ENCODE peak calls at places on chromosomes 2 and 18, in nine cellular contexts. X is HEK293T; L is fibroblast of mammary gland; A is activated T-helper 1 cell treated with anti-CD3 and anti-CD28 coated beads, Interleukin-2, amount 50 U/mL, for 16 hours; H is left kidney; I is NCI-H510A treated with DMSO at 0.1 percent for 48 hours; W is NAMALWA; Y is mammary epithelial cell; B is NCI-H446 treated with DMSO at 0.1 percent for 48 hours. V is an unnamed sample.

GRCh38 chr2:226396541-226396940 is 403.1 kb downstream of the IRS1 start:
- DNase-seq in I (no peak), Y (no peak), A (no peak), W (no peak), H (no peak), X (no peak), L (no peak), B (no peak), V (no peak)

GRCh38 chr2:68193774-68194372 is 36.2 kb downstream of the PNO1 start:
- DNase-seq in I (no peak), W (no peak), B (no peak), H (no peak), X (no peak), Y (peak; percentile 66), A (no peak), L (peak; percentile 86), V (no peak)

GRCh38 chr2:168456526-168457176 is 579 bp downstream of the CERS6 start:
- DNase-seq in Y (peak; percentile 42), B (peak; percentile 44), I (peak; percentile 7), A (no peak), H (peak; percentile 86), X (peak; percentile 55), W (no peak), L (peak; percentile 24), V (peak; percentile 45)

GRCh38 chr2:234951386-234952269 is at the start of gene SH3BP4:
- DNase-seq in W (no peak), L (peak; percentile 53), H (peak; percentile 93), A (no peak), Y (peak; percentile 66), X (peak; percentile 87), B (peak; percentile 30), I (peak; percentile 67), V (peak; percentile 72)

GRCh38 chr2:181396575-181397062 is 60.6 kb upstream of the ITGA4 start:
- DNase-seq in A (no peak), X (no peak), W (peak; percentile 22), I (no peak), B (no peak), H (peak; percentile 12), L (peak; percentile 19), Y (no peak), V (no peak)

GRCh38 chr18:35999925-36000324 is 27.4 kb downstream of the RMP24 start:
- DNase-seq in H (no peak), X (no peak), Y (no peak), A (no peak), I (no peak), L (peak; percentile 27), W (no peak), B (no peak), V (no peak)

GRCh38 chr2:163736433-163737168 is 793 bp upstream of the FIGN start:
- DNase-seq in X (peak; percentile 59), Y (peak; percentile 22), L (peak; percentile 19), I (peak; percentile 9), A (no peak), B (no peak), H (peak; percentile 93), W (no peak), V (peak; percentile 65)

GRCh38 chr2:134905168-134905567 is 13.5 kb upstream of the CCNT2 start:
- DNase-seq in W (no peak), I (no peak), H (no peak), A (no peak), B (no peak), Y (no peak), L (no peak), X (no peak), V (no peak)

V was measured in neural crest cell.